ENCODE peak calls at places on chromosomes 16 and 17, in six cellular contexts. P, Y, O, H, K and M are unnamed samples.

GRCh38 chr16:58197314-58198012 is 443 bp downstream of the CSNK2A2 start:
- DNase-seq in P (no peak), Y (no peak), O (peak), H (peak), K (peak), M (no peak)

GRCh38 chr16:84458606-84459516 is 45.6 kb downstream of the MEAK7 start:
- DNase-seq in P (no peak), Y (no peak), O (no peak), H (no peak), K (no peak), M (no peak)

GRCh38 chr16:86772671-86773338 is 194.5 kb downstream of the FOXL1 start:
- DNase-seq in P (no peak), Y (no peak), O (no peak), H (no peak), K (no peak), M (no peak)

GRCh38 chr17:81821603-81822311 is 11.3 kb downstream of the MCRIP1 start:
- DNase-seq in P (peak), Y (peak), O (peak), H (peak), K (peak), M (peak)

GRCh38 chr16:28497386-28497785 is 2.9 kb downstream of the APOBR start:
- DNase-seq in P (no peak), Y (no peak), O (no peak), H (no peak), K (no peak), M (no peak)

GRCh38 chr17:66777689-66778225 is 57.2 kb upstream of the CACNG5 start:
- DNase-seq in P (no peak), Y (no peak), O (no peak), H (peak), K (peak), M (no peak)

GRCh38 chr17:80285237-80285920 is 24.7 kb downstream of the RNF213 start:
- DNase-seq in P (no peak), Y (no peak), O (no peak), H (no peak), K (no peak), M (no peak)

GRCh38 chr16:66516172-66516807 is 33.6 kb downstream of the TK2 start:
- DNase-seq in P (no peak), Y (no peak), O (no peak), H (no peak), K (no peak), M (peak)

GRCh38 chr17:40314557-40314953 is 5.6 kb downstream of the RARA start:
- DNase-seq in P (peak), Y (peak), O (no peak), H (no peak), K (peak), M (peak)
- TF ChIP-seq JUN in P (peak), Y (peak), O (peak), H (no peak), K (no peak), M (peak)

GRCh38 chr17:5049314-5049819 is 14.1 kb upstream of the SLC52A1 start:
- DNase-seq in P (no peak), Y (no peak), O (no peak), H (no peak), K (no peak), M (peak)

GRCh38 chr17:5045496-5045895 is 10.3 kb upstream of the SLC52A1 start:
- DNase-seq in P (no peak), Y (no peak), O (no peak), H (no peak), K (no peak), M (no peak)

GRCh38 chr17:5044630-5045029 is 9.4 kb upstream of the SLC52A1 start:
- DNase-seq in P (no peak), Y (no peak), O (no peak), H (no peak), K (no peak), M (no peak)

GRCh38 chr17:5050281-5050680 is 15.1 kb upstream of the SLC52A1 start:
- DNase-seq in P (no peak), Y (no peak), O (no peak), H (no peak), K (no peak), M (no peak)

DNA sequence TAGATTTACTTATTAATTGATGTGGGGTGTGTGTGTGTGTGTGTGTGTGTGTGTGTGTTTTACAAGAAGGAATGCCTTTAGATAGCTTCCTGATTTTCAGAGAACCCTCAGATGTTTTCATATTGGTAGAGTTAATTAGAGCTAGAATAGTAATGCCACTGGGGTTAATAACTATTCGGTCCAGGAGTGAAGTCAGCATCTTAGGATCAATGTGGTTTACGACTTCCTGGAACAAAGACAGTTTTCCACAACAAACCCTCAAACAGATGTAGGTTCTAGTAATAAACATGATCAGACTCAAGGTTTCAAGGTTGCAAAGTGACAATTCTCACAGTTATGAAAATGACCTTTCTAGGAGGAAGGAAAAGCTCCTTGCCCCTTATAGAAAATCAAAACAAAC is 12.2 kb upstream of the SLC52A1 start:
- DNase-seq in P (no peak), Y (no peak), O (no peak), H (no peak), K (no peak), M (peak)
- TF ChIP-seq JUN in P (no peak), Y (no peak), O (no peak), H (no peak), K (no peak), M (no peak)

GRCh38 chr16:14424595-14424994 is 205.5 kb downstream of the PARN start:
- DNase-seq in P (no peak), Y (no peak), O (no peak), H (no peak), K (no peak), M (no peak)

GRCh38 chr16:14423344-14423743 is 206.7 kb downstream of the PARN start:
- DNase-seq in P (no peak), Y (no peak), O (no peak), H (no peak), K (no peak), M (no peak)

GRCh38 chr16:14428043-14428442 is 202.0 kb downstream of the PARN start:
- DNase-seq in P (no peak), Y (no peak), O (no peak), H (no peak), K (no peak), M (no peak)

GRCh38 chr16:14427371-14427948 is 202.6 kb downstream of the PARN start:
- DNase-seq in P (no peak), Y (peak), O (no peak), H (no peak), K (no peak), M (no peak)
- TF ChIP-seq JUN in P (no peak), Y (no peak), O (no peak), H (no peak), K (no peak), M (no peak)

GRCh38 chr17:15651583-15652110 is 32.1 kb upstream of the FBXW10B start:
- DNase-seq in P (peak), Y (peak), O (peak), H (no peak), K (peak), M (peak)
- TF ChIP-seq JUN in P (no peak), Y (peak), O (peak), H (no peak), K (no peak), M (peak)

DNA sequence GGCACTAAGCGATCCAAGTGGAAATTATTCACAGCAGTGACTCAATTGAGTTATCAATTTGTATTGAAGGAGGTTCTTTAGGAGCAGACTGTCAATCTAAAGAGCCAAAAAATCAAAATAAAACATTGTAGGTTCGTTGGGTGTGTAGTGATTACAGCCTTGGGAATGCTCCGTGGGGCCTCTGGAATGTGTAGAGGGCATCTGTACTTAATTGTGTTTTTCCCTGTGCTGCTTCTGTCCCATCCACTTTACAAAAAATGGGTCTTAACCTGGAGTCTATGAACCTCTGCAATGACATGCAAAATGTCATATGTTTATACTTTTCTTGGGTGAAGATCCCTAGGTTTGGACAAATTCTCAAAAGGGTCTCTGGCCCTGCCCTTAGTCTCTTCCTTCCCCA is 215.1 kb downstream of the CCDC182 start:
- DNase-seq in P (no peak), Y (no peak), O (no peak), H (no peak), K (no peak), M (no peak)
- TF ChIP-seq JUN in P (no peak), Y (no peak), O (no peak), H (no peak), K (no peak), M (no peak)

DNA sequence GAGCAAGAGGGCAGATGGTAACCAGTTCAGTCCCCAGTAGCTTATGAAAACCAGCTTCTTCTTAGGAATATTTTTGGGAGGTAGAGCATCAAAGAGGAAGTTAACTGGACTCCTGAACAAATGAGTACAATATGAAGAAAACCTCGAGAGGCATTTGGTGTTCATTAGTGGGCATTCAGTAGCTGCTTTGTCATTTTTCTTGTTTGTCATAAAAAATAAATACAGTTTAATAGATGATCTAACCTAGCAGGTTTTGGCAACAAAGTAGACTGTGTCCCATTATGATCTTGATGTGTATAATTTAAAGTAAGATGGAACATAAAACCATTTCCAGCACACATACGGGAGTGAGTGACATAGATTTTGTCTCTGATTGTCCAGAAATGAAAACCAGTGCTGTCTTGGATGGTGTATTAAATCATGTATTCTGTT is 173.1 kb downstream of the HS3ST3A1 start:
- DNase-seq in P (no peak), Y (no peak), O (no peak), H (no peak), K (no peak), M (no peak)
- TF ChIP-seq JUN in P (no peak), Y (no peak), O (no peak), H (no peak), K (no peak), M (no peak)

DNA sequence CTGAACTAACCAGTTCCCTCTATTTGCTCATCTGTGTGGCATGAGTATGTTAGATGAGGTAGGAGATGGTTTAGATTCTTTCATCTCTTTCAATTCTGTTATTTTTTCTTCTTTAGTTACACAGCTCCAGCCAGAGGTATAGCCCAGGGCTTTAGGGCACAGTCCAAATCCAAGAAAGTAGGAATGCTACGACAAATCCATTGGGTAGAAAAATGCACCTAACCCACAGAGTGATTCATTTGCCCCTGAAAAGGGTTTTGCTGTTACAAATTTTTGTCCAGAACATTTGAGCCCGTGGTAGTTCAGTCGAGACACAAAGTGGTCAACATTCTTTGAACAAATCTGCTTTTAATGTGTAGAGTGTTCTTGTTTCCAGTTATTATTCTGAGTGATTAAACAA is 250.7 kb downstream of the HS3ST3A1 start:
- DNase-seq in P (no peak), Y (no peak), O (no peak), H (no peak), K (no peak), M (no peak)
- TF ChIP-seq JUN in P (no peak), Y (no peak), O (no peak), H (no peak), K (no peak), M (no peak)

DNA sequence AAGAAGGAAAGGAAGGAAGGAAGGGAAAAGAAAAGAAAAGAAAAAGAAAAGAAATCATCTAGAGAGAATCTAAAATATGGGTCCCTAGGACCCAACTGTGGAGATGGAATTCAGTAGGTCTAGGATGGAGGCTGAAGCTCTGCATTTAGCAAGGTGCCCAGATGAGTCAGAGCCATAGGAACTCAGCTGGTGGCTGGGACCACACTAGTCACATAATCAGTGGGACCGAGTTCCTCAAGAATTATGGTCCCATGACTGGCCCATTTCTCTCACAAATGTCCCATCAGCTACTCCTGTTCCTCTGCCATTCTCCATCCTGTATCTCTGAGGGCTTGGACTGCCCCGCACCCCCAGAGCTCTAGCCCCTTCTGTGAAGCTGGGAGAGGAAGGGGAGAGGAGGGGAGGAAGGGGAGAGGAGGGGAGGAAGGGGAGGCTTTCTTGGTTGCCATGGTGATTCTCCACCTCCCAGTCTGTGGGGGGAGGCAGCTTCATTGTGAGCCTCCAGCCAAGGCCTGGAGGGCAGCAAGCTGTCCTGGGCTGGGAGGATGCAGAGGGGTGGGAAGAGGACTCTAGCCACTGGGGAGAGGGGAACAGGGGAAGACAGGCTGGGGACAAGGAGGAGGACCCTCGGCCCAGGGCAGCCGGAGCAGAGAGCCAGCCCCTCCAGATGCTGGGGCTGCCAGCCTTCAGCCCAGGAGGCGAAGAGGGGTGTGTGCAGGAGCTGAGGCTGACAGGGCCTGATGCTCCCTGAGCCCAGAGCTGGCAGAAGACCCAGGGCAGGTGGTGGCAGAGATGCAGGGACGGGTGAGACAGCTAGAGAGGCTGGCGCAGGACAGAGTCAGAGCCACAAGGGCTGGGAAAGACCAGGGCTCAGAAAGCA is 37.8 kb upstream of the LHX1 start:
- DNase-seq in P (no peak), Y (no peak), O (no peak), H (no peak), K (no peak), M (no peak)
- TF ChIP-seq JUN in P (no peak), Y (no peak), O (no peak), H (no peak), K (no peak), M (no peak)